ENCODE peak calls at places on chromosomes 3 and 15, in six cellular contexts. D is heart left ventricle; Q is thoracic aorta; W is cardiac muscle cell; O is CD8-positive, alpha-beta T cell; U is tibial artery. Z is an unnamed sample.

GRCh38 chr15:44882499-44882968 is 74.0 kb upstream of the TERB2 start:
- DNase-seq in D (no peak), Q (no peak), W (no peak), O (no peak), U (no peak), Z (no peak)

GRCh38 chr3:48897401-48898376 is 993 bp downstream of the SLC25A20 start:
- DNase-seq in D (no peak), Q (no peak), W (peak; percentile 21), O (no peak), U (no peak), Z (no peak)

GRCh38 chr3:83934208-83935150 is 1024.3 kb upstream of the CADM2 start:
- DNase-seq in D (no peak), Q (no peak), W (peak; percentile 0), O (no peak), U (no peak), Z (no peak)

GRCh38 chr15:71674354-71674753 is 136.0 kb upstream of the NR2E3 start:
- DNase-seq in D (no peak), Q (no peak), W (no peak), O (no peak), U (no peak), Z (no peak)

GRCh38 chr15:70876683-70877082 is 15.6 kb downstream of the THAP10 start:
- DNase-seq in D (no peak), Q (no peak), W (no peak), O (no peak), U (no peak), Z (no peak)

GRCh38 chr3:194422188-194422587 is 23.1 kb upstream of the GP5 start:
- DNase-seq in D (no peak), Q (no peak), W (no peak), O (no peak), U (no peak), Z (no peak)

GRCh38 chr3:105798381-105798934 is 70.4 kb downstream of the CBLB start:
- DNase-seq in D (no peak), Q (no peak), W (no peak), O (no peak), U (no peak), Z (no peak)

GRCh38 chr15:60917469-60918130 is 311.5 kb downstream of the RORA start:
- DNase-seq in D (peak; percentile 67), Q (no peak), W (peak; percentile 63), O (no peak), U (peak; percentile 75), Z (no peak)

GRCh38 chr3:126948980-126949535 is 33.9 kb upstream of the PLXNA1 start:
- DNase-seq in D (peak; percentile 46), Q (no peak), W (no peak), O (no peak), U (no peak), Z (no peak)

GRCh38 chr15:101105059-101105851 is 146.6 kb downstream of the CHSY1 start:
- DNase-seq in D (no peak), Q (no peak), W (no peak), O (no peak), U (no peak), Z (no peak)

GRCh38 chr3:79314547-79314946 is 453.3 kb downstream of the ROBO1 start:
- DNase-seq in D (no peak), Q (no peak), W (no peak), O (no peak), U (no peak), Z (no peak)

GRCh38 chr15:100298257-100298656 is 43.5 kb downstream of the ADAMTS17 start:
- DNase-seq in D (no peak), Q (no peak), W (no peak), O (no peak), U (no peak), Z (no peak)

GRCh38 chr15:98722645-98723044 is 74.3 kb downstream of the IGF1R start:
- DNase-seq in D (no peak), Q (no peak), W (no peak), O (no peak), U (no peak), Z (no peak)

GRCh38 chr3:100407164-100407563 is 5.8 kb downstream of the LNP1 start:
- DNase-seq in D (no peak), Q (no peak), W (no peak), O (no peak), U (no peak), Z (no peak)

GRCh38 chr3:100413619-100414018 is 12.3 kb downstream of the LNP1 start:
- DNase-seq in D (no peak), Q (no peak), W (no peak), O (no peak), U (no peak), Z (no peak)

GRCh38 chr3:100412897-100413590 is 11.7 kb downstream of the LNP1 start:
- DNase-seq in D (no peak), Q (no peak), W (no peak), O (no peak), U (no peak), Z (no peak)

GRCh38 chr3:100407977-100408532 is 6.7 kb downstream of the LNP1 start:
- DNase-seq in D (no peak), Q (no peak), W (no peak), O (no peak), U (no peak), Z (no peak)

GRCh38 chr3:100411091-100411982 is 10.0 kb downstream of the LNP1 start:
- DNase-seq in D (no peak), Q (no peak), W (no peak), O (no peak), U (no peak), Z (no peak)
- H3K27ac ChIP-seq in D (no peak overlapping the region), Q (no peak overlapping the region), W (no peak overlapping the region), O (no peak overlapping the region), U (no peak overlapping the region), Z (no peak overlapping the region)

GRCh38 chr3:41710646-41711388 is 251.1 kb downstream of the ULK4 start:
- DNase-seq in D (no peak), Q (no peak), W (peak; percentile 70), O (no peak), U (no peak), Z (no peak)
- H3K9me3 ChIP-seq in D (no peaks in the 10 kb centered on the region), Q (no peaks in the 10 kb centered on the region), W (no peaks in the 10 kb centered on the region), O (no peaks in the 10 kb centered on the region), U (no peaks in the 10 kb centered on the region), Z (no peaks in the 10 kb centered on the region)

GRCh38 chr3:61919371-61919770 is 358.0 kb downstream of the PTPRG start:
- DNase-seq in D (no peak), Q (no peak), W (no peak), O (no peak), U (no peak), Z (no peak)
- TF ChIP-seq CTCF in D (no peak), Q (no peak), W (no peak), O (no peak), U (no peak), Z (no peak)

GRCh38 chr3:187777331-187778046 is 32.2 kb upstream of the BCL6 start:
- DNase-seq in D (no peak), Q (no peak), W (no peak), O (no peak), U (no peak), Z (no peak)

GRCh38 chr3:187783098-187783497 is 37.8 kb upstream of the BCL6 start:
- DNase-seq in D (peak; percentile 52), Q (no peak), W (peak; percentile 92), O (no peak), U (no peak), Z (no peak)

GRCh38 chr3:187778726-187779125 is 33.5 kb upstream of the BCL6 start:
- DNase-seq in D (no peak), Q (no peak), W (no peak), O (no peak), U (no peak), Z (no peak)

GRCh38 chr3:187781001-187781400 is 35.7 kb upstream of the BCL6 start:
- DNase-seq in D (no peak), Q (no peak), W (no peak), O (no peak), U (no peak), Z (no peak)

DNA sequence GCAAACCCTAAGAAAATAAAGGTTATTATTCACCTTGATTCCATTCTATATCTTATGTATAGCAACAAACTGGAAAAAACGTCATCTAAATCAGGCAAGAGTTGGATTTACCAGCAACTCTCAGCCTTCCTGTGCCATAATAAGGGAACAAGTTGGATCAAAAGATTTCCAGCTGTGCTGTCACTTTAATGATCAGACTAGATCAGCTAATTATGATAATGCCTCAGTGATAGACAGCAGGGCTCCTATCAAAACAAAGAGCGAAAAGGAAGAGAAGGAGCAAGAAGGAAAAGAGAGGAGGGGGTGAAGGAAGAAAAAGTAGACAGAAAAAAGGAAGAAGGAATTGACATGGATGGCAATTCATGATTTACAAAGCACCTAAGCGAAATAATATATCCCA is 36.7 kb upstream of the BCL6 start:
- DNase-seq in D (no peak), Q (no peak), W (no peak), O (no peak), U (no peak), Z (no peak)
- H3K27ac ChIP-seq in D (no peak overlapping the region), Q (no peak overlapping the region), W (no peak overlapping the region), O (no peak overlapping the region), U (no peak overlapping the region), Z (no peak overlapping the region)

GRCh38 chr15:20352241-20353200 is 189.1 kb downstream of the GOLGA6L6 start:
- DNase-seq in D (no peak), Q (no peak), W (no peak), O (no peak), U (peak; percentile 63), Z (no peak)

GRCh38 chr15:20353966-20354883 is 187.4 kb downstream of the GOLGA6L6 start:
- DNase-seq in D (no peak), Q (no peak), W (no peak), O (no peak), U (peak; percentile 63), Z (no peak)

GRCh38 chr15:20348900-20349773 is 192.5 kb downstream of the GOLGA6L6 start:
- DNase-seq in D (peak; percentile 25), Q (no peak), W (no peak), O (peak; percentile 3), U (peak; percentile 69), Z (no peak)

GRCh38 chr15:20349774-20350498 is 191.7 kb downstream of the GOLGA6L6 start:
- DNase-seq in D (peak; percentile 20), Q (no peak), W (no peak), O (no peak), U (peak; percentile 66), Z (no peak)

GRCh38 chr15:20351448-20351961 is 190.1 kb downstream of the GOLGA6L6 start:
- DNase-seq in D (no peak), Q (no peak), W (no peak), O (no peak), U (peak; percentile 63), Z (no peak)
- H3K9me3 ChIP-seq in D (peaks cover 6% of the 10 kb centered on the region), Q (no peaks in the 10 kb centered on the region), W (peaks cover 43% of the 10 kb centered on the region), O (no peaks in the 10 kb centered on the region), U (peaks cover 12% of the 10 kb centered on the region), Z (no peaks in the 10 kb centered on the region)

GRCh38 chr3:8501388-8502131 is at the start of gene LMCD1:
- DNase-seq in D (peak; percentile 97), Q (peak; percentile 81), W (peak; percentile 98), O (peak; percentile 53), U (peak; percentile 99), Z (peak; percentile 59)
- TF ChIP-seq CTCF in D (peak; percentile 52), Q (peak; percentile 52), W (peak; percentile 18), O (no peak), U (peak; percentile 40), Z (no peak)

GRCh38 chr3:12963869-12964712 is 109.1 kb downstream of the IQSEC1 start:
- DNase-seq in D (no peak), Q (no peak), W (peak; percentile 36), O (no peak), U (no peak), Z (no peak)
- H3K27ac ChIP-seq in D (peak overlapping the region; percentile 54), Q (peak overlapping the region; percentile 16), W (no peak overlapping the region), O (no peak overlapping the region), U (peak overlapping the region; percentile 94), Z (no peak overlapping the region)

Z was measured in CD4-positive, alpha-beta T cell.